ENCODE peak calls at places on chromosomes 1 and 21, in four cellular contexts. N is T-cell, H is T-helper 17 cell, D is type B pancreatic cell. S is an unnamed sample.

GRCh38 chr21:41604583-41605041 is 96.7 kb upstream of the TMPRSS2 start:
- DNase-seq in N (no peak), H (no peak), D (no peak), S (no peak)

GRCh38 chr1:153805042-153805745 is 30.0 kb downstream of the SLC27A3 start:
- DNase-seq in N (peak), H (peak), D (no peak), S (peak)

GRCh38 chr1:24536391-24536840 is 19.5 kb upstream of the NCMAP start:
- DNase-seq in N (peak), H (peak), D (no peak), S (peak)

GRCh38 chr21:29513535-29513934 is 214.8 kb downstream of the BACH1 start:
- DNase-seq in N (no peak), H (no peak), D (no peak), S (no peak)

GRCh38 chr1:81126989-81127571 is 673.7 kb upstream of the ADGRL2 start:
- DNase-seq in N (no peak), H (no peak), D (no peak), S (no peak)

GRCh38 chr1:167238713-167239112 is 18.0 kb downstream of the POU2F1 start:
- DNase-seq in N (no peak), H (no peak), D (no peak), S (no peak)

GRCh38 chr1:61247881-61248752 is 165.8 kb downstream of the NFIA start:
- DNase-seq in N (no peak), H (no peak), D (no peak), S (no peak)

GRCh38 chr1:155801149-155801548 is 55.9 kb downstream of the GON4L start:
- DNase-seq in N (no peak), H (no peak), D (no peak), S (no peak)

GRCh38 chr1:86380257-86380861 is 15.8 kb downstream of the ODF2L start:
- DNase-seq in N (no peak), H (no peak), D (no peak), S (peak)

GRCh38 chr1:204692320-204692851 is 6.8 kb upstream of the LRRN2 start:
- DNase-seq in N (no peak), H (no peak), D (no peak), S (no peak)

GRCh38 chr1:119187416-119187815 is 47.0 kb upstream of the WARS2 start:
- DNase-seq in N (no peak), H (no peak), D (no peak), S (no peak)

GRCh38 chr1:182210417-182210816 is 148.9 kb upstream of the ZNF648 start:
- DNase-seq in N (no peak), H (no peak), D (no peak), S (no peak)

GRCh38 chr1:248243204-248243603 is 12.0 kb downstream of the OR2M4 start:
- DNase-seq in N (peak), H (no peak), D (no peak), S (peak)

GRCh38 chr1:156276966-156277381 is 5.7 kb downstream of the SMG5 start:
- DNase-seq in N (no peak), H (no peak), D (no peak), S (no peak)

GRCh38 chr21:42362198-42362597 is 4.1 kb downstream of the TFF1 start:
- DNase-seq in N (no peak), H (no peak), D (no peak), S (no peak)

GRCh38 chr1:157405662-157406061 is 146.7 kb downstream of the FCRL5 start:
- DNase-seq in N (no peak), H (no peak), D (no peak), S (no peak)

GRCh38 chr21:45517249-45518065 is 24.8 kb downstream of the SLC19A1 start:
- DNase-seq in N (no peak), H (no peak), D (peak), S (no peak)

GRCh38 chr1:234631721-234632125 is 21.7 kb upstream of the IRF2BP2 start:
- DNase-seq in N (no peak), H (no peak), D (no peak), S (peak)

GRCh38 chr1:184810735-184811316 is 56.2 kb upstream of the EDEM3 start:
- DNase-seq in N (no peak), H (no peak), D (no peak), S (no peak)

GRCh38 chr1:208189183-208189582 is 55.0 kb downstream of the PLXNA2 start:
- DNase-seq in N (no peak), H (no peak), D (no peak), S (no peak)

GRCh38 chr1:48870596-48870995 is 93.9 kb upstream of the BEND5 start:
- DNase-seq in N (no peak), H (no peak), D (no peak), S (peak)

GRCh38 chr1:167880570-167880969 is 33.4 kb downstream of the ADCY10 start:
- DNase-seq in N (no peak), H (no peak), D (no peak), S (no peak)

GRCh38 chr1:229024528-229025119 is 246.3 kb upstream of the RAB4A start:
- DNase-seq in N (no peak), H (no peak), D (no peak), S (peak)

GRCh38 chr21:43345746-43346409 is 81.1 kb downstream of the SIK1 start:
- DNase-seq in N (no peak), H (no peak), D (no peak), S (peak)

GRCh38 chr1:110011527-110012041 is 22.8 kb upstream of the STRIP1 start:
- DNase-seq in N (no peak), H (no peak), D (no peak), S (peak)

GRCh38 chr1:210123924-210124589 is 108.5 kb upstream of the SERTAD4 start:
- DNase-seq in N (no peak), H (no peak), D (no peak), S (peak)

GRCh38 chr1:85153149-85153891 is 47.5 kb downstream of the SYDE2 start:
- DNase-seq in N (no peak), H (no peak), D (no peak), S (no peak)

GRCh38 chr21:38661296-38662223 is 144.2 kb upstream of the ETS2 start:
- DNase-seq in N (no peak), H (no peak), D (no peak), S (no peak)

GRCh38 chr1:17405898-17406759 is 33.3 kb downstream of the RCC2 start:
- DNase-seq in N (peak), H (peak), D (peak), S (peak)

GRCh38 chr21:43268804-43269186 is 100.0 kb downstream of the CRYAA start:
- DNase-seq in N (no peak), H (no peak), D (no peak), S (no peak)

GRCh38 chr1:184563308-184563707 is 176.5 kb downstream of the C1orf21 start:
- DNase-seq in N (no peak), H (no peak), D (no peak), S (peak)

GRCh38 chr1:8510041-8510823 is 192.3 kb downstream of the SLC45A1 start:
- DNase-seq in N (peak), H (no peak), D (no peak), S (no peak)

GRCh38 chr1:111489604-111490003 is 13.8 kb downstream of the ADORA3 start:
- DNase-seq in N (no peak), H (no peak), D (no peak), S (no peak)

GRCh38 chr1:66383168-66383567 is 150.8 kb upstream of the SGIP1 start:
- DNase-seq in N (no peak), H (no peak), D (no peak), S (no peak)

GRCh38 chr1:244970236-244970652 is 105.9 kb upstream of the HNRNPU start:
- DNase-seq in N (no peak), H (no peak), D (peak), S (peak)

S was measured in ACHN.